ENCODE peak calls at places on chromosomes 11 and 22, in nine cellular contexts. R is heart left ventricle, V is HCT116, C is stomach, M is gastrocnemius medialis, L is Peyer's patch, D is IMR-90, H is vagina, F is thyroid gland. T is an unnamed sample.

GRCh38 chr11:27471588-27472397 is 797 bp downstream of the LGR4 start:
- DNase-seq in R (peak), M (peak), V (no peak), C (peak), L (peak), D (no peak), H (no peak), F (peak), T (peak)

GRCh38 chr11:46560300-46561025 is 33.4 kb downstream of the AMBRA1 start:
- DNase-seq in L (no peak), R (no peak), C (no peak), F (no peak), H (no peak), D (peak), V (no peak), M (no peak), T (no peak)

GRCh38 chr11:2089536-2090165 is 49.5 kb downstream of the IGF2 start:
- DNase-seq in L (no peak), R (no peak), M (no peak), F (no peak), D (peak), V (peak), C (peak), H (peak), T (no peak)

GRCh38 chr22:48874956-48875355 is 952.7 kb downstream of the BRD1 start:
- DNase-seq in M (no peak), F (no peak), D (no peak), C (no peak), V (no peak), L (no peak), R (no peak), H (no peak), T (no peak)

GRCh38 chr11:121571466-121571865 is 118.7 kb upstream of the SORL1-AS1 start:
- DNase-seq in L (no peak), M (no peak), C (no peak), V (no peak), R (no peak), D (no peak), F (peak), H (no peak), T (no peak)

GRCh38 chr11:64358907-64359711 is at the start of gene RPS6KA4:
- DNase-seq in L (peak), H (no peak), D (peak), M (peak), C (peak), F (peak), V (no peak), R (peak), T (peak)

GRCh38 chr22:22034469-22035132 is 52.0 kb upstream of the TOP3B start:
- DNase-seq in V (no peak), L (no peak), M (no peak), F (no peak), D (no peak), R (no peak), H (no peak), C (no peak), T (no peak)

GRCh38 chr11:22189660-22190059 is 3.2 kb upstream of the ANO5 start:
- DNase-seq in D (no peak), V (no peak), H (no peak), L (no peak), F (no peak), M (no peak), R (no peak), C (no peak), T (no peak)

GRCh38 chr11:86291466-86292262 is 10.4 kb upstream of the HIKESHI start:
- DNase-seq in C (peak), D (peak), V (peak), F (peak), R (peak), M (no peak), H (no peak), L (no peak), T (peak)

GRCh38 chr22:46134111-46134705 is 16.1 kb upstream of the PPARA start:
- DNase-seq in M (no peak), R (no peak), V (no peak), C (no peak), F (no peak), D (no peak), L (no peak), H (no peak), T (no peak)

GRCh38 chr22:46136539-46137217 is 13.6 kb upstream of the PPARA start:
- DNase-seq in M (no peak), L (no peak), D (no peak), R (no peak), V (no peak), C (no peak), F (no peak), H (no peak), T (no peak)

GRCh38 chr22:46137218-46137766 is 13.0 kb upstream of the PPARA start:
- DNase-seq in R (no peak), C (no peak), D (no peak), F (no peak), V (no peak), M (no peak), L (no peak), H (no peak), T (no peak)

GRCh38 chr22:46133588-46133855 is 16.8 kb upstream of the PPARA start:
- DNase-seq in M (no peak), H (no peak), C (no peak), R (no peak), L (no peak), F (no peak), V (no peak), D (no peak), T (no peak)

DNA sequence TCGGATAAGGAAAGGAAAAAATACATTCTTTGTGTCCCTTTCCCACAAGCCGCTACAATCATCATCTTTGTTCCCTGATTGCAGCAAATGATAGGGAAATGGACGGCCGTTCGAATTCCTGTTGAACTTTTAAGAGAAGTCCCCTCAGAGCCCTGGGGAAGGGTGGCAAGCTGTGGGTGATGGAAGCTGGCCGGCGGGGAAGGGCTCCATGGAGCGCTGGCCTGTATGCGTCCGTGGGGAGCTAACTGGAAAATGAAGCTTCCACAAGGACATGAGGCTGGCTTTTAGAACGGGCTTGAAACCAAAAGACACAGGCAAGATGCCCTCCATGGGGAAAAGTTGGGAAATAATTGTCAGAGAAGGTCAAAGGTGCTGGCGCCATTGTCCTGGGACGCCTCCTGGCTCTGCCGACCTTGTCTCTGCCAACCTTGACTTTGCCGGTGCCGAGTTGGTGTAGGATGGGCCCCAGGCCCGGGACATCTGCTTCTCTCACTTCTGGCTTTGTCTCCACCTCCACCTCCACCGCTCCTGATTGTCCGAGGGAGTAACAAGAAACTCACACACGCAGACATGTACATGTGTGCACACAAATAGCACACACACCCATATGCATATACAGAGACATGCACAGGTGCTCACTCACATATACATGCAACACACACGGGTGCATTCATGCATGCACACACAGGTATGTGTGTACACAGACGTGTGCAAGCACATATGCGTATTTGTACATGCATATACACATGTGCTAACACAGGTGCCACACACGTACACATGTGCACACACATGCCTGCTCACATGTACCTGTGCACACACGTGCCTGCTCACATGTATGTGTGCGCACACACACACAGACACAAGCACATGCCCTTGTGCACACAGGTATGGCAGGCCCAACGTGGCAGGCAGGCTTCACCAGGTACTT is 14.5 kb upstream of the PPARA start:
- DNase-seq in D (no peak), F (no peak), H (no peak), L (no peak), M (no peak), V (no peak), R (no peak), C (no peak), T (peak)
- H3K27ac ChIP-seq in D (no peak), F (no peak), H (no peak), L (no peak), M (no peak), V (no peak), R (no peak), C (no peak), T (no peak)

GRCh38 chr22:50548046-50548912 is 2.6 kb downstream of the KLHDC7B start:
- DNase-seq in V (no peak), C (no peak), M (no peak), L (no peak), R (no peak), D (no peak), F (peak), H (no peak), T (peak)
- TF ChIP-seq POLR2A in V (no peak), C (no peak), M (no peak), L (peak), R (no peak), D (no peak), F (no peak), H (no peak), T (peak)

DNA sequence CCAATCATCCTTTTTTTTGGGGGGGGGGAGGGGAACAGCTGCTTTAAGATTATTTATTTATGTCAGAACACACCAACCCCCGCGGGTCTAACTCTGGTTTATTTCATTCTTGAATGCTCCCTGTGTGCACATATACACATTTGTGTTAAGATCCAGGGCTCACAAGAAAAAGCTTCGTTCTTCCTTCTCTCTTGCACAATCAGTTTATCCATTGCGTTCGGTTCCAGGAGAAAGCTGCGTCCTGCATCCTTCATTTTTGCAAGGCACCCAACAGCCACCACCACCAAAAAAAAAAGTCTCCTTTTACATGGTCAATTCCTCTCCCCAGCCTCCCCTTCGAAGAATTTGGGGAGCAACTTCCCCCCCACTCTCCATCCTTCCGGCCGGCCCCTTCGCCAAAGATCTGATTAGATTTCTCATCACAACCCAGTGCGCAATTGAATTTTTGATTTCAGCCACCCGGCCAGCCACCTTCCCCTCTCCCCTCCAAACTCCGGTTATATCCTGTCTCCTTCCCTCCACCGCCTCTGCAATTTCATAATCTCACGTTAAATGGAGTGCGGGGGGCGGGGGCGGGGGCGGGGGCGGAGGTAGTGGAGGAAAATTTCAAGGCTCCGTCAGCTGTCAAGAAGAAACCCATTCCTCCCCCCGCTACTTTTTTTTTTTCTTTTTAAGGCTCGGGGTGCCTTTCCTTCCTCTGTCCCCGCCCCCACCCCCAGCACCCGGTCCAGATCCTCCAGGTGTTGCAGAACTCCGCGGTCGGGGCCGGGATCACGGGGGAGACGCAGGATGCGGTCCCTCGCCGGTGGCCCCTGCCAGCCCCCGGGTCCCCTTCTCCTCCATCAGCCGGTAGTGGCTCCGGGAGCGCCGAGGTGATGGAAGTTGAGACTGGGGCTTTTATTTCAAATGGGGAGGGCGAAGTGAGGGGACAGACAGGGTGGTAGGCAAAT is 1166.5 kb downstream of the LRRC4C start:
- DNase-seq in F (peak), M (no peak), R (no peak), C (no peak), L (no peak), H (no peak), V (no peak), D (no peak), T (no peak)
- H3K27ac ChIP-seq in F (no peak), M (no peak), R (peak), C (no peak), L (peak), H (peak), V (no peak), D (no peak), T (no peak)

GRCh38 chr11:48138222-48138621 is 78.4 kb upstream of the OR4B1 start:
- DNase-seq in V (no peak), D (no peak), R (no peak), F (no peak), H (no peak), C (no peak), M (no peak), L (no peak), T (no peak)

GRCh38 chr11:48129697-48130395 is 86.8 kb upstream of the OR4B1 start:
- DNase-seq in V (no peak), D (no peak), L (no peak), M (no peak), H (no peak), C (no peak), R (no peak), F (no peak), T (no peak)

DNA sequence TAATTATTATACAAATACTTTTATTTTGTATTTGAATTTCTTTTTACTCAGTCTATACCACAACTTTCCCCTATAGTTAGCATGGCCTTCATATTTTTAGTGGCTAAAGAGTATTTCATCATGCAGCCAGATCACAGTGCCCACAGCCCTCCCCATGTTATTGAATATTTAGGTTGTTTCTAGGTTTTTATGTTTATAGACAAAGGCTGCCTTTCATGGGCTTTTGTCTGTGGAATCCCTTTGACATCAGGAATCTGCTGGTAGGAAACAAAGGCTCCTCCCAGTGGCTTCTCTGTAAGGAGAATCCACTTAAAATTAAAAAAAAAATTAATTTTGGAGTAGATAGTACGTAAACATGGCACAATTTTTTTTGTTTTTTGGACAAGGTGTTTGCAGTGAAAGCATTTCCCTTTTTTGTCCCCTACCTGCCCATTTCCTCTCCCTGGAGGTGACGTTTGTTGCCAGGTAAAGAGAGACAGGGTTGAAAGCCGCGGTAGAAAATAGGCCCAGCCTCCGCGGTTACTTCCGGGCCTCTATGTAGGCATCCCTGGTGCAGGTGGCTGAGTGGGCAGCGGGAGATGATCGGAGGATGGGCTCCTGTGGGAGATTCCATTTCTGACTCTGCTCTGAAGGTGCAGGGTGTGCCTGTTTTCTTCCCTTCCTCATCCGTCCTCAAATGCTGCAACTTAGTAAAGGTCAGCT is 82.2 kb upstream of the OR4B1 start:
- DNase-seq in M (no peak), V (no peak), R (no peak), H (no peak), D (no peak), F (no peak), L (no peak), C (no peak), T (no peak)
- TF ChIP-seq POLR2A in M (no peak), V (no peak), R (no peak), H (no peak), D (no peak), F (no peak), L (no peak), C (no peak), T (no peak)

GRCh38 chr11:68890490-68891231 is 13.0 kb downstream of the MRPL21 start:
- DNase-seq in M (peak), V (no peak), C (peak), H (no peak), F (peak), L (no peak), R (peak), D (peak), T (peak)

GRCh38 chr11:68896171-68896959 is 7.3 kb downstream of the MRPL21 start:
- DNase-seq in M (no peak), L (no peak), D (no peak), F (no peak), R (no peak), C (no peak), V (no peak), H (no peak), T (no peak)

GRCh38 chr11:68892576-68892975 is 11.1 kb downstream of the MRPL21 start:
- DNase-seq in M (no peak), C (no peak), R (no peak), F (no peak), L (no peak), H (no peak), D (no peak), V (no peak), T (no peak)

GRCh38 chr11:68891356-68891948 is 12.2 kb downstream of the MRPL21 start:
- DNase-seq in R (peak), C (no peak), F (no peak), D (no peak), M (no peak), V (no peak), L (no peak), H (no peak), T (no peak)

GRCh38 chr11:68893282-68893681 is 10.3 kb downstream of the MRPL21 start:
- DNase-seq in F (no peak), R (no peak), M (no peak), H (no peak), V (no peak), D (no peak), C (no peak), L (no peak), T (no peak)
- H3K27ac ChIP-seq in F (no peak), R (no peak), M (no peak), H (no peak), V (no peak), D (no peak), C (no peak), L (no peak), T (no peak)